ENCODE peak calls at places on chromosomes 11 and 22, in five cellular contexts. M is IMR-90, J is neuronal stem cell, A is H1, D is mesenchymal stem cell. N is an unnamed sample.

GRCh38 chr11:85602551-85603218 is 24.5 kb downstream of the DLG2 start:
- DNase-seq in A (no peak), J (no peak), M (peak), D (no peak), N (no peak)

GRCh38 chr11:36098046-36098445 is 154.2 kb downstream of the LDLRAD3 start:
- DNase-seq in J (no peak), A (no peak), D (no peak), M (no peak), N (no peak)

GRCh38 chr22:44842417-44842816 is 90.0 kb downstream of the ARHGAP8 start:
- DNase-seq in M (no peak), J (no peak), D (no peak), A (no peak), N (no peak)

GRCh38 chr22:49198705-49199084 is 629.0 kb downstream of the BRD1 start:
- DNase-seq in A (no peak), M (no peak), D (no peak), J (no peak), N (peak)

GRCh38 chr11:73268671-73269271 is 3.4 kb upstream of the P2RY6 start:
- DNase-seq in D (no peak), M (no peak), J (no peak), A (no peak), N (peak)

GRCh38 chr22:17083811-17084540 is 824 bp upstream of the IL17RA start:
- DNase-seq in D (no peak), A (no peak), J (no peak), M (no peak), N (no peak)

GRCh38 chr11:67303132-67303988 is at the start of gene SSH3:
- DNase-seq in A (peak), M (peak), J (peak), D (peak), N (peak)

GRCh38 chr11:43738600-43739409 is 58.3 kb downstream of the HSD17B12 start:
- DNase-seq in D (peak), J (no peak), M (peak), A (no peak), N (no peak)

GRCh38 chr11:27255447-27255828 is 107.6 kb downstream of the CCDC34 start:
- DNase-seq in D (no peak), A (no peak), M (peak), J (no peak), N (no peak)

GRCh38 chr11:73372371-73372993 is 3.7 kb upstream of the RELT start:
- DNase-seq in A (no peak), M (no peak), D (peak), J (no peak), N (peak)

GRCh38 chr11:2581151-2581930 is 118.5 kb downstream of the KCNQ1OT1 start:
- DNase-seq in M (no peak), J (no peak), D (no peak), A (no peak), N (peak)

GRCh38 chr11:2940166-2940929 is 11.1 kb upstream of the PHLDA2 start:
- DNase-seq in M (no peak), D (peak), J (no peak), A (no peak), N (peak)

GRCh38 chr22:23215294-23216204 is 35.2 kb downstream of the BCR start:
- DNase-seq in A (no peak), J (no peak), M (peak), D (no peak), N (no peak)

GRCh38 chr11:77147036-77147315 is 18.9 kb downstream of the MYO7A start:
- DNase-seq in D (no peak), J (no peak), A (no peak), M (no peak), N (no peak)

GRCh38 chr11:103183981-103184592 is 74.9 kb downstream of the DYNC2H1 start:
- DNase-seq in J (no peak), A (no peak), D (peak), M (no peak), N (no peak)

GRCh38 chr22:46377566-46378498 is 42.3 kb downstream of the TRMU start:
- DNase-seq in J (peak), D (peak), A (peak), M (no peak), N (peak)

GRCh38 chr11:65077466-65077865 is 6.4 kb downstream of the CDCA5 start:
- DNase-seq in J (no peak), M (peak), A (no peak), D (no peak), N (no peak)

GRCh38 chr22:30202531-30203006 is 44.0 kb downstream of the LIF start:
- DNase-seq in M (peak), D (peak), A (no peak), J (no peak), N (no peak)

GRCh38 chr11:19935507-19935906 is 222.9 kb downstream of the NAV2 start:
- DNase-seq in D (peak), M (peak), J (peak), A (peak), N (peak)

GRCh38 chr11:86164106-86164505 is 80.4 kb upstream of the EED start:
- DNase-seq in D (no peak), A (no peak), M (no peak), J (no peak), N (no peak)

GRCh38 chr22:36365020-36365411 is 22.8 kb downstream of the MYH9 start:
- DNase-seq in A (no peak), J (no peak), D (peak), M (peak), N (no peak)

GRCh38 chr11:124938206-124938765 is 2.4 kb upstream of the HEPACAM start:
- DNase-seq in M (peak), D (no peak), J (no peak), A (no peak), N (no peak)

GRCh38 chr11:47395225-47396048 is 13.0 kb upstream of the SLC39A13 start:
- DNase-seq in A (no peak), D (no peak), M (no peak), J (no peak), N (no peak)

GRCh38 chr11:118606157-118606843 is 1.1 kb upstream of the PHLDB1 start:
- DNase-seq in A (no peak), M (no peak), D (peak), J (no peak), N (no peak)

GRCh38 chr11:10265936-10266335 is 28.1 kb downstream of the SBF2 start:
- DNase-seq in D (no peak), J (no peak), M (peak), A (no peak), N (no peak)

GRCh38 chr11:103970850-103971249 is 65.6 kb upstream of the DDI1 start:
- DNase-seq in M (no peak), A (no peak), J (no peak), D (no peak), N (no peak)

GRCh38 chr11:70503201-70503877 is 105.0 kb downstream of the CTTN start:
- DNase-seq in A (no peak), M (no peak), J (no peak), D (no peak), N (no peak)

GRCh38 chr11:129093283-129093682 is 98.8 kb downstream of the ARHGAP32 start:
- DNase-seq in J (no peak), D (no peak), A (no peak), M (no peak), N (no peak)

GRCh38 chr22:25760848-25761595 is 19.0 kb downstream of the MYO18B start:
- DNase-seq in M (no peak), A (no peak), D (no peak), J (no peak), N (no peak)

GRCh38 chr11:70397983-70398833 is at the start of gene CTTN:
- DNase-seq in D (peak), J (peak), A (peak), M (peak), N (peak)

GRCh38 chr22:45318168-45318557 is 8.4 kb downstream of the FAM118A start:
- DNase-seq in J (no peak), D (peak), A (no peak), M (peak), N (no peak)

GRCh38 chr11:77966338-77966737 is 28.1 kb downstream of the INTS4 start:
- DNase-seq in A (no peak), J (no peak), D (no peak), M (no peak), N (no peak)

DNA sequence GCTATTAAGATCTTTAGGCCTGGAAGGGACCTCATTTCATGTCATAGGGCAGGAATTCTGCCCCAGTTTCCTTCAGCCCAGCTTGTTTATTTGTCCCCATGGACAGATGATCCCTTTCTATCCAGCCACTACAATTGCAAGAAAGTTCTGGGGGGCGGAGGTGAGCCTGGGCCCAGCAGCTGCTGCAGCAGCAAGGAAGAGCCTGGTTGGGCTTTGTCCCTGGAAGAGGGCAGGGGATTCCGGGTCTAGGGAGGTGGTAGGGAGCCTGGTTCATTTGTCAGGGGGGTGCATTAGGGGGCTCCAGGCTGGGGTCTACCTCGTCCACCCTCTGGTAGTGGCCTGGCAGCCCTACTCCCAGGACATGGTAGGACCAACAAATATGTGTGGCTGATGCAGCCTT is 16.4 kb upstream of the CACNA1I start:
- DNase-seq in A (no peak), J (no peak), M (no peak), D (no peak), N (no peak)
- H4K91ac ChIP-seq in A (no peak), J (no peak), M (no peak), D (no peak), N (no peak)

GRCh38 chr22:28923826-28924732 is 40.7 kb downstream of the ZNRF3 start:
- DNase-seq in A (no peak), D (no peak), M (no peak), J (no peak), N (no peak)
- H4K91ac ChIP-seq in A (no peak), D (peak), M (no peak), J (no peak), N (no peak)

GRCh38 chr11:57249384-57250319 is 12.6 kb upstream of the APLNR start:
- DNase-seq in M (peak), D (peak), J (peak), A (no peak), N (no peak)

GRCh38 chr11:57251491-57252104 is 14.5 kb upstream of the APLNR start:
- DNase-seq in D (no peak), A (no peak), M (peak), J (no peak), N (no peak)

GRCh38 chr11:57254631-57255030 is 17.6 kb upstream of the APLNR start:
- DNase-seq in J (no peak), M (no peak), D (no peak), A (no peak), N (no peak)

GRCh38 chr11:57248780-57249383 is 11.8 kb upstream of the APLNR start:
- DNase-seq in M (peak), A (peak), D (peak), J (peak), N (peak)

GRCh38 chr11:57251037-57251436 is 14.0 kb upstream of the APLNR start:
- DNase-seq in A (no peak), M (no peak), D (no peak), J (no peak), N (no peak)
- H4K91ac ChIP-seq in A (no peak), M (no peak), D (no peak), J (no peak), N (no peak)

GRCh38 chr22:43094085-43094484 is 4.9 kb upstream of the TTLL1 start:
- DNase-seq in M (peak), D (no peak), J (no peak), A (no peak), N (peak)
- H4K91ac ChIP-seq in M (no peak), D (no peak), J (no peak), A (no peak), N (no peak)

N was measured in H9.